ENCODE peak calls at places on chromosomes 2 and 18, in four cellular contexts. One of them, this sample, is unnamed. For H4K20me1, the result is how much of the 10 kb centered on the place peaks cover.

GRCh38 chr2:241903121-241904010 is 33.8 kb downstream of the RTP5 start:
- DNase-seq in IMR-90: no peak
- DNase-seq in fibroblast of lung: no peak
- DNase-seq in PC-3: no peak
- DNase-seq in this sample: no peak

GRCh38 chr2:26395394-26395793 is 6.3 kb upstream of the DRC1 start:
- DNase-seq in fibroblast of lung: no peak
- DNase-seq in PC-3: no peak
- DNase-seq in IMR-90: no peak
- DNase-seq in this sample: no peak

GRCh38 chr2:238225911-238226697 is 13.7 kb downstream of the HES6 start:
- DNase-seq in PC-3: no peak
- DNase-seq in fibroblast of lung: peak
- DNase-seq in IMR-90: peak
- DNase-seq in this sample: no peak

GRCh38 chr2:10079931-10080535 is at the start of gene CYS1:
- DNase-seq in IMR-90: no peak
- DNase-seq in PC-3: no peak
- DNase-seq in fibroblast of lung: peak
- DNase-seq in this sample: no peak

GRCh38 chr2:10716581-10716980 is 4.8 kb upstream of the ATP6V1C2 start:
- DNase-seq in IMR-90: no peak
- DNase-seq in fibroblast of lung: no peak
- DNase-seq in PC-3: no peak
- DNase-seq in this sample: no peak

GRCh38 chr18:22822841-22823508 is 110.2 kb upstream of the RBBP8 start:
- DNase-seq in IMR-90: no peak
- DNase-seq in PC-3: no peak
- DNase-seq in fibroblast of lung: no peak
- DNase-seq in this sample: no peak

GRCh38 chr2:114729025-114729424 is 286.6 kb downstream of the DPP10 start:
- DNase-seq in IMR-90: no peak
- DNase-seq in PC-3: peak
- DNase-seq in fibroblast of lung: no peak
- DNase-seq in this sample: no peak

GRCh38 chr2:102070058-102070642 is 72.4 kb upstream of the IL1R1 start:
- DNase-seq in IMR-90: peak
- DNase-seq in fibroblast of lung: peak
- DNase-seq in PC-3: no peak
- DNase-seq in this sample: no peak

GRCh38 chr18:27061488-27062095 is 123.5 kb downstream of the CHST9 start:
- DNase-seq in fibroblast of lung: no peak
- DNase-seq in IMR-90: no peak
- DNase-seq in PC-3: no peak
- DNase-seq in this sample: no peak

GRCh38 chr2:141399270-141399669 is 731.5 kb downstream of the LRP1B start:
- DNase-seq in IMR-90: peak
- DNase-seq in fibroblast of lung: peak
- DNase-seq in PC-3: peak
- DNase-seq in this sample: no peak

GRCh38 chr18:79515331-79515730 is 119.6 kb downstream of the NFATC1 start:
- DNase-seq in IMR-90: no peak
- DNase-seq in PC-3: no peak
- DNase-seq in fibroblast of lung: no peak
- DNase-seq in this sample: no peak

GRCh38 chr18:25392199-25392598 is 40.2 kb upstream of the ZNF521 start:
- DNase-seq in PC-3: no peak
- DNase-seq in fibroblast of lung: no peak
- DNase-seq in IMR-90: no peak
- DNase-seq in this sample: no peak

GRCh38 chr2:30866974-30867373 is 59.7 kb upstream of the CAPN13 start:
- DNase-seq in IMR-90: no peak
- DNase-seq in PC-3: no peak
- DNase-seq in fibroblast of lung: no peak
- DNase-seq in this sample: no peak

GRCh38 chr2:136436921-136437320 is 319.0 kb upstream of the CXCR4 start:
- DNase-seq in PC-3: no peak
- DNase-seq in fibroblast of lung: no peak
- DNase-seq in IMR-90: no peak
- DNase-seq in this sample: no peak

GRCh38 chr2:112159454-112159921 is 21.3 kb downstream of the FBLN7 start:
- DNase-seq in PC-3: no peak
- DNase-seq in fibroblast of lung: no peak
- DNase-seq in IMR-90: no peak
- DNase-seq in this sample: no peak

GRCh38 chr2:219210572-219211362 is 4.2 kb downstream of the ZFAND2B start:
- DNase-seq in fibroblast of lung: no peak
- DNase-seq in PC-3: peak
- DNase-seq in IMR-90: no peak
- DNase-seq in this sample: no peak

GRCh38 chr2:85255813-85256581 is 71.8 kb downstream of the TGOLN2 start:
- DNase-seq in PC-3: peak
- DNase-seq in fibroblast of lung: peak
- DNase-seq in IMR-90: peak
- DNase-seq in this sample: peak
- H3K4me3 ChIP-seq in PC-3: no peak
- H3K4me3 ChIP-seq in fibroblast of lung: peak
- H3K4me3 ChIP-seq in IMR-90: peak
- H3K4me3 ChIP-seq in this sample: no peak

DNA sequence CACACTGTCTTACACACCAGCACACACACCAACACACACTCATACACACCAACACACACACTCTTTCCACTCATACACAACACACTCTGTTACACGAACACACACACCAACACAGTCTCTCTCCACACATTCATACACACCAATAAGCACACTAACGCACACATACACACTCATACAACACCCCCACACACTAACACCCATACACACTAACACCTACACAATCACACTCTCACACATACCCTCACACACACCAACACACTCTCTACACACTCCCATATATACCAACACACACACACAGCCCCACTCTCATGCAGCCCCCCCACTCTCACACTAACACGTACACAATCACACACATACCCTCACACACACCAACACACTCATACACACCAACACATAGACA is 123.8 kb downstream of the DYSF start:
- DNase-seq in IMR-90: no peak
- DNase-seq in PC-3: no peak
- DNase-seq in fibroblast of lung: no peak
- DNase-seq in this sample: no peak
- H3K9ac ChIP-seq in IMR-90: no peak
- H3K9ac ChIP-seq in PC-3: no peak
- H3K9ac ChIP-seq in fibroblast of lung: no peak
- H3K9ac ChIP-seq in this sample: no peak

GRCh38 chr2:7004641-7005040 is 87.4 kb downstream of the RNF144A start:
- DNase-seq in IMR-90: no peak
- DNase-seq in PC-3: no peak
- DNase-seq in fibroblast of lung: no peak
- DNase-seq in this sample: no peak
- H4K20me1 ChIP-seq in IMR-90: under half
- H4K20me1 ChIP-seq in PC-3: under half
- H4K20me1 ChIP-seq in fibroblast of lung: under half
- H4K20me1 ChIP-seq in this sample: under half

GRCh38 chr2:44548221-44549098 is 186.7 kb downstream of the CAMKMT start:
- DNase-seq in IMR-90: no peak
- DNase-seq in fibroblast of lung: no peak
- DNase-seq in PC-3: no peak
- DNase-seq in this sample: no peak
- H3K4me3 ChIP-seq in IMR-90: no peak
- H3K4me3 ChIP-seq in fibroblast of lung: no peak
- H3K4me3 ChIP-seq in PC-3: peak
- H3K4me3 ChIP-seq in this sample: no peak

DNA sequence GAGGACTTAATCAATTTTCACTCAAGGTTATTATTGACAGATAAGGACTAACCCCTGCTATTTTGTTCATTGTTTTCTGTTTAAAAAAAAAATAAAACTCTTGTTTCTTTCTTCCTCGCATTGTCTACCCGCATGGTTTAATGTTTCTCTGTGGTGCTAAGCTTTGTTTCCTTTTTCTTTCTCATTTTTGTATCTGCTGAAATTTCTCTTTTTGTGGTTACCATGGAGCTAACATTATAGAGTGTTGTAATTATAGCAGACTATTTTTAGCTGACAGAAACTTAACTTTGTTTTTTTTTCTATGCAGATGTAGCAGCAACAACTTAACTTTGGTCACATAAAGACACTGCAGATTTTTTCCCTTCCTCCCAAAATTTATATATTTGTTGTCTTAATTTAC is 43.1 kb upstream of the CHN1 start:
- DNase-seq in fibroblast of lung: no peak
- DNase-seq in PC-3: no peak
- DNase-seq in IMR-90: no peak
- DNase-seq in this sample: no peak
- H3K9ac ChIP-seq in fibroblast of lung: no peak
- H3K9ac ChIP-seq in PC-3: no peak
- H3K9ac ChIP-seq in IMR-90: no peak
- H3K9ac ChIP-seq in this sample: no peak